ENCODE peak calls at places on chromosome 20, in ten cellular contexts. One of them, this sample, is unnamed.

GRCh38 chr20:23048283-23049200 is 930 bp downstream of the THBD start:
- DNase-seq in NB4: peak
- DNase-seq in spleen: peak
- DNase-seq in AG10803: peak
- DNase-seq in left ventricle myocardium inferior: peak
- DNase-seq in BJ: no peak
- DNase-seq in endodermal cell: peak
- DNase-seq in brain microvascular endothelial cell: no peak
- DNase-seq in heart right ventricle: peak
- DNase-seq in GM10248: peak
- DNase-seq in this sample: peak

GRCh38 chr20:59690101-59690500 is 85.8 kb downstream of the PHACTR3 start:
- DNase-seq in NB4: no peak
- DNase-seq in spleen: no peak
- DNase-seq in AG10803: no peak
- DNase-seq in left ventricle myocardium inferior: no peak
- DNase-seq in BJ: no peak
- DNase-seq in endodermal cell: no peak
- DNase-seq in brain microvascular endothelial cell: no peak
- DNase-seq in heart right ventricle: no peak
- DNase-seq in GM10248: no peak
- DNase-seq in this sample: no peak

GRCh38 chr20:22449115-22449973 is 135.0 kb downstream of the FOXA2 start:
- DNase-seq in NB4: no peak
- DNase-seq in spleen: no peak
- DNase-seq in AG10803: no peak
- DNase-seq in left ventricle myocardium inferior: no peak
- DNase-seq in BJ: no peak
- DNase-seq in endodermal cell: no peak
- DNase-seq in brain microvascular endothelial cell: no peak
- DNase-seq in heart right ventricle: no peak
- DNase-seq in GM10248: no peak
- DNase-seq in this sample: no peak

GRCh38 chr20:25142435-25142834 is 53.1 kb upstream of the ENTPD6 start:
- DNase-seq in NB4: no peak
- DNase-seq in spleen: no peak
- DNase-seq in AG10803: no peak
- DNase-seq in left ventricle myocardium inferior: no peak
- DNase-seq in BJ: no peak
- DNase-seq in endodermal cell: no peak
- DNase-seq in brain microvascular endothelial cell: no peak
- DNase-seq in heart right ventricle: no peak
- DNase-seq in GM10248: no peak
- DNase-seq in this sample: no peak

GRCh38 chr20:35660122-35660937 is 4.4 kb downstream of the CPNE1 start:
- DNase-seq in NB4: peak
- DNase-seq in spleen: no peak
- DNase-seq in AG10803: no peak
- DNase-seq in left ventricle myocardium inferior: no peak
- DNase-seq in BJ: no peak
- DNase-seq in endodermal cell: no peak
- DNase-seq in brain microvascular endothelial cell: no peak
- DNase-seq in heart right ventricle: no peak
- DNase-seq in GM10248: no peak
- DNase-seq in this sample: no peak

GRCh38 chr20:16641511-16641910 is 68.3 kb upstream of the KIF16B start:
- DNase-seq in NB4: no peak
- DNase-seq in spleen: no peak
- DNase-seq in AG10803: no peak
- DNase-seq in left ventricle myocardium inferior: no peak
- DNase-seq in BJ: no peak
- DNase-seq in endodermal cell: no peak
- DNase-seq in brain microvascular endothelial cell: no peak
- DNase-seq in heart right ventricle: no peak
- DNase-seq in GM10248: no peak
- DNase-seq in this sample: no peak

GRCh38 chr20:8367679-8368078 is 235.6 kb downstream of the PLCB1 start:
- DNase-seq in NB4: peak
- DNase-seq in spleen: no peak
- DNase-seq in AG10803: no peak
- DNase-seq in left ventricle myocardium inferior: no peak
- DNase-seq in BJ: no peak
- DNase-seq in endodermal cell: no peak
- DNase-seq in brain microvascular endothelial cell: no peak
- DNase-seq in heart right ventricle: no peak
- DNase-seq in GM10248: no peak
- DNase-seq in this sample: no peak

GRCh38 chr20:47070176-47070575 is 175.5 kb downstream of the EYA2 start:
- DNase-seq in NB4: no peak
- DNase-seq in spleen: no peak
- DNase-seq in AG10803: peak
- DNase-seq in left ventricle myocardium inferior: no peak
- DNase-seq in BJ: no peak
- DNase-seq in endodermal cell: no peak
- DNase-seq in brain microvascular endothelial cell: peak
- DNase-seq in heart right ventricle: no peak
- DNase-seq in GM10248: no peak
- DNase-seq in this sample: peak

GRCh38 chr20:37451616-37452015 is 69.4 kb upstream of the NNAT start:
- DNase-seq in NB4: no peak
- DNase-seq in spleen: no peak
- DNase-seq in AG10803: no peak
- DNase-seq in left ventricle myocardium inferior: no peak
- DNase-seq in BJ: no peak
- DNase-seq in endodermal cell: no peak
- DNase-seq in brain microvascular endothelial cell: no peak
- DNase-seq in heart right ventricle: no peak
- DNase-seq in GM10248: no peak
- DNase-seq in this sample: no peak

GRCh38 chr20:58889334-58890072 is 37.0 kb downstream of the GNAS start:
- DNase-seq in NB4: peak
- DNase-seq in spleen: peak
- DNase-seq in AG10803: no peak
- DNase-seq in left ventricle myocardium inferior: no peak
- DNase-seq in BJ: no peak
- DNase-seq in endodermal cell: no peak
- DNase-seq in brain microvascular endothelial cell: no peak
- DNase-seq in heart right ventricle: no peak
- DNase-seq in GM10248: no peak
- DNase-seq in this sample: no peak

GRCh38 chr20:59972037-59972801 is 14.0 kb downstream of the CDH26 start:
- DNase-seq in NB4: peak
- DNase-seq in spleen: no peak
- DNase-seq in AG10803: no peak
- DNase-seq in left ventricle myocardium inferior: no peak
- DNase-seq in BJ: no peak
- DNase-seq in endodermal cell: no peak
- DNase-seq in brain microvascular endothelial cell: no peak
- DNase-seq in heart right ventricle: no peak
- DNase-seq in GM10248: no peak
- DNase-seq in this sample: no peak

GRCh38 chr20:32563311-32564272 is 21.5 kb downstream of the NOL4L start:
- DNase-seq in NB4: no peak
- DNase-seq in spleen: no peak
- DNase-seq in AG10803: no peak
- DNase-seq in left ventricle myocardium inferior: no peak
- DNase-seq in BJ: no peak
- DNase-seq in endodermal cell: no peak
- DNase-seq in brain microvascular endothelial cell: no peak
- DNase-seq in heart right ventricle: no peak
- DNase-seq in GM10248: no peak
- DNase-seq in this sample: no peak

DNA sequence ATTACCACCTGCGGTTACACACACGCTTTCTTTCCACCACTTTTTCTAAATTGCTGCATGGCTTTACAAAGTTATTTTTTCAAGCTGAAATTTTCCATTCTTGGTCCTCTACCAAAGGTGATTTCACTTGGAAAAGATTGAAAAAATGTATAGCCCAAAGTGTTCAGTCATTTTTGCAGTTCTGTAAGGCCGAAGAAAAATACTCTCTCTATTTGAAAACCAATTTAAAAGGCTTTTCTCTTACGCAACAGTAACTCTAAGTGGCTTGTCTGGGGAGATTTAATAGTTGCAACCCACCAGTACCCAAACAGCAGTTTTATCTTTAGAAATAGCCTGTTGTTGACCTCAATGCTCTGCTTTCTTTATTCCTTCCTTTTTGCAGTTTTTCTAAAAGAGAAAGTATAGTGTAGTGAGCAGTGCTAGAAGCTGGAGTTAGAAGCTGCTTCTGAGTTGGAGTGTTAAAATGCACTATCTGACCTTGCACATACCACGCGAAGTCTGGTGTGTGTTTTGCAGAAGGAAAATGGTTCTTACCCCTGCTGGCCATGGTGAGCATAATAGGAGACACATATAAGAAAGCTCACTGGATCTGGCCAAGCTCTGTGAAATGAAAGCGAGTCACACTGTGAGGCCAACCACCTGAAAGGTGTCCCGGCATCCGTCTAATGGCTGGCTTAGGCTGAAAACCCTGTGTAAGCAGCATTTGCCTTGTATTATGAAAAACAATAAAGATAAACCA is 271.6 kb upstream of the PRND start:
- DNase-seq in NB4: peak
- DNase-seq in spleen: no peak
- DNase-seq in AG10803: peak
- DNase-seq in left ventricle myocardium inferior: no peak
- DNase-seq in BJ: peak
- DNase-seq in endodermal cell: no peak
- DNase-seq in brain microvascular endothelial cell: peak
- DNase-seq in heart right ventricle: no peak
- DNase-seq in GM10248: no peak
- DNase-seq in this sample: peak
- TF ChIP-seq CTCF in NB4: no peak
- TF ChIP-seq CTCF in spleen: no peak
- TF ChIP-seq CTCF in AG10803: peak
- TF ChIP-seq CTCF in left ventricle myocardium inferior: peak
- TF ChIP-seq CTCF in BJ: peak
- TF ChIP-seq CTCF in endodermal cell: peak
- TF ChIP-seq CTCF in brain microvascular endothelial cell: peak
- TF ChIP-seq CTCF in heart right ventricle: no peak
- TF ChIP-seq CTCF in GM10248: no peak
- TF ChIP-seq CTCF in this sample: peak

GRCh38 chr20:45592574-45593189 is 13.6 kb upstream of the WFDC8 start:
- DNase-seq in NB4: peak
- DNase-seq in spleen: no peak
- DNase-seq in AG10803: peak
- DNase-seq in left ventricle myocardium inferior: no peak
- DNase-seq in BJ: no peak
- DNase-seq in endodermal cell: peak
- DNase-seq in brain microvascular endothelial cell: peak
- DNase-seq in heart right ventricle: no peak
- DNase-seq in GM10248: peak
- DNase-seq in this sample: peak
- TF ChIP-seq CTCF in NB4: peak
- TF ChIP-seq CTCF in spleen: peak
- TF ChIP-seq CTCF in AG10803: peak
- TF ChIP-seq CTCF in left ventricle myocardium inferior: peak
- TF ChIP-seq CTCF in BJ: peak
- TF ChIP-seq CTCF in endodermal cell: peak
- TF ChIP-seq CTCF in brain microvascular endothelial cell: peak
- TF ChIP-seq CTCF in heart right ventricle: peak
- TF ChIP-seq CTCF in GM10248: peak
- TF ChIP-seq CTCF in this sample: peak

GRCh38 chr20:3189561-3190131 is 14.8 kb downstream of the DDRGK1 start:
- DNase-seq in NB4: no peak
- DNase-seq in spleen: peak
- DNase-seq in AG10803: no peak
- DNase-seq in left ventricle myocardium inferior: no peak
- DNase-seq in BJ: no peak
- DNase-seq in endodermal cell: no peak
- DNase-seq in brain microvascular endothelial cell: no peak
- DNase-seq in heart right ventricle: no peak
- DNase-seq in GM10248: no peak
- DNase-seq in this sample: no peak

GRCh38 chr20:3193806-3194616 is 10.5 kb downstream of the DDRGK1 start:
- DNase-seq in NB4: no peak
- DNase-seq in spleen: peak
- DNase-seq in AG10803: no peak
- DNase-seq in left ventricle myocardium inferior: no peak
- DNase-seq in BJ: no peak
- DNase-seq in endodermal cell: no peak
- DNase-seq in brain microvascular endothelial cell: no peak
- DNase-seq in heart right ventricle: no peak
- DNase-seq in GM10248: no peak
- DNase-seq in this sample: no peak

GRCh38 chr20:3192226-3193015 is 12.1 kb downstream of the DDRGK1 start:
- DNase-seq in NB4: no peak
- DNase-seq in spleen: peak
- DNase-seq in AG10803: no peak
- DNase-seq in left ventricle myocardium inferior: no peak
- DNase-seq in BJ: no peak
- DNase-seq in endodermal cell: no peak
- DNase-seq in brain microvascular endothelial cell: no peak
- DNase-seq in heart right ventricle: no peak
- DNase-seq in GM10248: no peak
- DNase-seq in this sample: no peak

GRCh38 chr20:3188823-3189413 is 15.6 kb downstream of the DDRGK1 start:
- DNase-seq in NB4: no peak
- DNase-seq in spleen: peak
- DNase-seq in AG10803: no peak
- DNase-seq in left ventricle myocardium inferior: no peak
- DNase-seq in BJ: no peak
- DNase-seq in endodermal cell: no peak
- DNase-seq in brain microvascular endothelial cell: no peak
- DNase-seq in heart right ventricle: no peak
- DNase-seq in GM10248: no peak
- DNase-seq in this sample: no peak

DNA sequence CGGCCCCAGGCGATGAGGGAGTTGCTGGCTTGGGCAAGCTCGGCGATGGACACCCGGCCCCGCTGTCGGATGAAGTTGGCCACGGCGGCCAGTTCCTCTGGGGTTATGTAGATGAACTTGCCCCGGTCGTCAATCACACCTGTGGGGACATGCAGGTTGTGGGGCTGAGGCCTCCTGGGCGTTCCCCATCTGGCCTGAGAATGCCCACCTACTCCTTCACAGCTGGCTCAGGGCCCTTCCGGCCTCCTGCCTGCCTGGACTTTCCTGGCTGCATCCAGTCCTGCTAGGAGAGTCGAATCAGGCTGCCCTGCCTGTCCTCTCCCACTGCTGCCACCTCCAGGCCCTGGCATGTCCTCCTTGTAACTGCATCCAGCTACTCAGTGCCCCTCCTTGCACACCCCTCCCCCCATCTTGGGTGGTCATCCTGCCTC is 13.8 kb downstream of the DDRGK1 start:
- DNase-seq in NB4: no peak
- DNase-seq in spleen: peak
- DNase-seq in AG10803: no peak
- DNase-seq in left ventricle myocardium inferior: no peak
- DNase-seq in BJ: no peak
- DNase-seq in endodermal cell: no peak
- DNase-seq in brain microvascular endothelial cell: no peak
- DNase-seq in heart right ventricle: no peak
- DNase-seq in GM10248: no peak
- DNase-seq in this sample: no peak
- TF ChIP-seq CTCF in NB4: no peak
- TF ChIP-seq CTCF in spleen: no peak
- TF ChIP-seq CTCF in AG10803: no peak
- TF ChIP-seq CTCF in left ventricle myocardium inferior: no peak
- TF ChIP-seq CTCF in BJ: no peak
- TF ChIP-seq CTCF in endodermal cell: peak
- TF ChIP-seq CTCF in brain microvascular endothelial cell: no peak
- TF ChIP-seq CTCF in heart right ventricle: no peak
- TF ChIP-seq CTCF in GM10248: no peak
- TF ChIP-seq CTCF in this sample: no peak

GRCh38 chr20:50270569-50270968 is 79.9 kb downstream of the CEBPB start:
- DNase-seq in NB4: peak
- DNase-seq in spleen: peak
- DNase-seq in AG10803: no peak
- DNase-seq in left ventricle myocardium inferior: peak
- DNase-seq in BJ: no peak
- DNase-seq in endodermal cell: no peak
- DNase-seq in brain microvascular endothelial cell: no peak
- DNase-seq in heart right ventricle: no peak
- DNase-seq in GM10248: no peak
- DNase-seq in this sample: no peak
- TF ChIP-seq CTCF in NB4: no peak
- TF ChIP-seq CTCF in spleen: no peak
- TF ChIP-seq CTCF in AG10803: no peak
- TF ChIP-seq CTCF in left ventricle myocardium inferior: no peak
- TF ChIP-seq CTCF in BJ: no peak
- TF ChIP-seq CTCF in endodermal cell: no peak
- TF ChIP-seq CTCF in brain microvascular endothelial cell: no peak
- TF ChIP-seq CTCF in heart right ventricle: no peak
- TF ChIP-seq CTCF in GM10248: no peak
- TF ChIP-seq CTCF in this sample: no peak

This sample was measured in astrocyte.